ENCODE peak calls at places on chromosome 6, in four cellular contexts. Y is endothelial cell; L is omental fat pad; I is CD8-positive, alpha-beta T cell. C is an unnamed sample.
A peak's percentile ranks its signal among the peaks of the same experiment; 100 is the strongest.

GRCh38 chr6:2531426-2532208 is 219.1 kb downstream of the MYLK4 start:
- DNase-seq in Y (no peak), L (no peak), I (no peak), C (no peak)

GRCh38 chr6:9563996-9564395 is 850.9 kb downstream of the TFAP2A start:
- DNase-seq in Y (no peak), L (no peak), I (no peak), C (no peak)

GRCh38 chr6:47651505-47651944 is 46.9 kb upstream of the ADGRF4 start:
- DNase-seq in Y (no peak), L (no peak), I (no peak), C (no peak)

GRCh38 chr6:139253656-139254055 is 38.1 kb downstream of the TXLNB start:
- DNase-seq in Y (no peak), L (no peak), I (no peak), C (no peak)

GRCh38 chr6:16802071-16802470 is 40.8 kb upstream of the ATXN1 start:
- DNase-seq in Y (no peak), L (no peak), I (no peak), C (no peak)

GRCh38 chr6:33571637-33572316 is 8.3 kb downstream of the BAK1 start:
- DNase-seq in Y (no peak), L (no peak), I (no peak), C (no peak)

GRCh38 chr6:6696867-6697531 is 108.5 kb downstream of the LY86 start:
- DNase-seq in Y (peak; percentile 85), L (peak; percentile 50), I (no peak), C (no peak)

GRCh38 chr6:4450237-4450636 is 314.9 kb upstream of the ECI2 start:
- DNase-seq in Y (no peak), L (no peak), I (no peak), C (no peak)

GRCh38 chr6:109079981-109080380 is 14.7 kb downstream of the SESN1 start:
- DNase-seq in Y (no peak), L (no peak), I (no peak), C (no peak)

GRCh38 chr6:33427585-33428218 is 7.8 kb downstream of the SYNGAP1 start:
- DNase-seq in Y (peak; percentile 54), L (no peak), I (peak; percentile 61), C (peak; percentile 57)

GRCh38 chr6:100100776-100101175 is 106.8 kb upstream of the MCHR2 start:
- DNase-seq in Y (no peak), L (no peak), I (no peak), C (no peak)

GRCh38 chr6:18307006-18307405 is 42.7 kb upstream of the DEK start:
- DNase-seq in Y (no peak), L (no peak), I (no peak), C (no peak)

GRCh38 chr6:142888461-142888860 is 56.5 kb downstream of the HIVEP2 start:
- DNase-seq in Y (no peak), L (no peak), I (no peak), C (no peak)

GRCh38 chr6:34280216-34280615 is 31.4 kb upstream of the SMIM29 start:
- DNase-seq in Y (no peak), L (no peak), I (no peak), C (no peak)

GRCh38 chr6:6586167-6586566 is 2.4 kb upstream of the LY86 start:
- DNase-seq in Y (no peak), L (no peak), I (no peak), C (no peak)

GRCh38 chr6:139407718-139408222 is 33.3 kb upstream of the CITED2 start:
- DNase-seq in Y (no peak), L (no peak), I (no peak), C (no peak)

GRCh38 chr6:70563540-70563939 is 3.2 kb upstream of the SDHAF4 start:
- DNase-seq in Y (no peak), L (no peak), I (no peak), C (no peak)

GRCh38 chr6:32156891-32157290 is 3.0 kb downstream of the PPT2 start:
- DNase-seq in Y (no peak), L (no peak), I (no peak), C (no peak)

GRCh38 chr6:22926613-22927348 is 357.4 kb downstream of the HDGFL1 start:
- DNase-seq in Y (peak; percentile 24), L (no peak), I (no peak), C (no peak)

GRCh38 chr6:94254689-94255088 is 835.3 kb upstream of the EPHA7 start:
- DNase-seq in Y (no peak), L (no peak), I (no peak), C (no peak)

GRCh38 chr6:47064274-47064673 is 22.1 kb upstream of the ADGRF1 start:
- DNase-seq in Y (no peak), L (no peak), I (no peak), C (no peak)

GRCh38 chr6:49558233-49558632 is 7.8 kb downstream of the C6orf141 start:
- DNase-seq in Y (no peak), L (no peak), I (no peak), C (no peak)

GRCh38 chr6:78611886-78612480 is 255.4 kb upstream of the IRAK1BP1 start:
- DNase-seq in Y (no peak), L (no peak), I (no peak), C (no peak)

GRCh38 chr6:162389353-162390085 is 338.0 kb downstream of the PRKN start:
- DNase-seq in Y (no peak), L (no peak), I (no peak), C (no peak)

GRCh38 chr6:141482773-141483172 is 650.0 kb upstream of the GJE1 start:
- DNase-seq in Y (no peak), L (no peak), I (no peak), C (no peak)

GRCh38 chr6:52328303-52328662 is 33.7 kb upstream of the PAQR8 start:
- DNase-seq in Y (no peak), L (no peak), I (no peak), C (no peak)

GRCh38 chr6:37242429-37243052 is 15.0 kb upstream of the TBC1D22B start:
- DNase-seq in Y (no peak), L (peak; percentile 42), I (no peak), C (no peak)

GRCh38 chr6:30873137-30873640 is 11.1 kb upstream of the DDR1 start:
- DNase-seq in Y (no peak), L (no peak), I (no peak), C (no peak)

GRCh38 chr6:21531393-21531792 is 62.2 kb upstream of the SOX4 start:
- DNase-seq in Y (no peak), L (no peak), I (no peak), C (no peak)

GRCh38 chr6:20377623-20378265 is 23.9 kb upstream of the E2F3 start:
- DNase-seq in Y (no peak), L (no peak), I (no peak), C (no peak)

GRCh38 chr6:117555882-117556498 is 46.3 kb downstream of the GOPC start:
- DNase-seq in Y (peak; percentile 49), L (peak; percentile 72), I (no peak), C (peak; percentile 61)

GRCh38 chr6:79635179-79635578 is 4.0 kb downstream of the SH3BGRL2 start:
- DNase-seq in Y (no peak), L (no peak), I (no peak), C (no peak)

GRCh38 chr6:132490024-132490423 is 22.9 kb downstream of the STX7 start:
- DNase-seq in Y (no peak), L (no peak), I (no peak), C (no peak)

GRCh38 chr6:818191-818590 is 125.3 kb upstream of the EXOC2 start:
- DNase-seq in Y (no peak), L (no peak), I (no peak), C (no peak)